ENCODE peak calls at places on chromosomes 7 and 10, in nine cellular contexts. P, R, M, Y, F, C, Q, V and U are unnamed samples.

GRCh38 chr7:99768471-99768870 is 15.5 kb downstream of the CYP3A4 start:
- DNase-seq in P (no peak), R (no peak), M (no peak), Y (no peak), F (no peak), C (no peak), Q (no peak), V (no peak), U (no peak)

GRCh38 chr7:83876593-83876992 is 227.7 kb upstream of the SEMA3E start:
- DNase-seq in P (no peak), R (no peak), M (no peak), Y (no peak), F (no peak), C (no peak), Q (peak; percentile 59), V (no peak), U (no peak)

GRCh38 chr7:82506208-82506607 is 62.6 kb upstream of the CACNA2D1 start:
- DNase-seq in P (no peak), R (no peak), M (no peak), Y (no peak), F (no peak), C (no peak), Q (no peak), V (no peak), U (no peak)

GRCh38 chr7:140607441-140607989 is 33.1 kb downstream of the DENND2A start:
- DNase-seq in P (no peak), R (no peak), M (no peak), Y (peak; percentile 94), F (no peak), C (peak; percentile 31), Q (peak; percentile 92), V (peak; percentile 72), U (no peak)

GRCh38 chr10:6382081-6382480 is 179.3 kb downstream of the PFKFB3 start:
- DNase-seq in P (peak; percentile 23), R (no peak), M (peak; percentile 12), Y (no peak), F (no peak), C (no peak), Q (peak; percentile 68), V (peak; percentile 45), U (no peak)

GRCh38 chr7:115678049-115678982 is 352.2 kb downstream of the TFEC start:
- DNase-seq in P (no peak), R (no peak), M (no peak), Y (no peak), F (no peak), C (peak; percentile 25), Q (peak; percentile 32), V (no peak), U (no peak)

GRCh38 chr7:144032985-144033384 is 15.8 kb upstream of the OR2A5 start:
- DNase-seq in P (no peak), R (no peak), M (no peak), Y (no peak), F (no peak), C (no peak), Q (no peak), V (no peak), U (no peak)

GRCh38 chr10:59290448-59290847 is 71.9 kb downstream of the FAM13C start:
- DNase-seq in P (no peak), R (no peak), M (no peak), Y (no peak), F (no peak), C (no peak), Q (no peak), V (no peak), U (no peak)

GRCh38 chr7:158351481-158351880 is 236.1 kb downstream of the PTPRN2 start:
- DNase-seq in P (no peak), R (no peak), M (no peak), Y (peak; percentile 40), F (no peak), C (no peak), Q (no peak), V (peak; percentile 1), U (no peak)

GRCh38 chr10:97089209-97089865 is 96.4 kb downstream of the SLIT1 start:
- DNase-seq in P (no peak), R (no peak), M (no peak), Y (no peak), F (no peak), C (no peak), Q (no peak), V (no peak), U (no peak)